ENCODE peak calls at places on chromosomes 1 and 21, in four cellular contexts. R is K562, X is HepG2, C is Panc1. J is an unnamed sample.

GRCh38 chr1:81165963-81166362 is 634.8 kb upstream of the ADGRL2 start:
- ATAC-seq in R (no peak), X (no peak), C (no peak), J (no peak)

GRCh38 chr1:63173161-63173560 is 149.2 kb upstream of the FOXD3 start:
- ATAC-seq in R (no peak), X (no peak), C (no peak), J (no peak)

GRCh38 chr1:34113362-34113761 is 51.7 kb downstream of the CSMD2 start:
- ATAC-seq in R (no peak), X (no peak), C (no peak), J (no peak)

GRCh38 chr1:19289244-19289643 is 674 bp upstream of the AKR7A3 start:
- ATAC-seq in R (no peak), X (no peak), C (no peak), J (no peak)

GRCh38 chr1:16152521-16153087 is 3.3 kb downstream of the EPHA2 start:
- ATAC-seq in R (no peak), X (no peak), C (no peak), J (no peak)

GRCh38 chr1:47664356-47664755 is 226.5 kb downstream of the FOXD2 start:
- ATAC-seq in R (no peak), X (no peak), C (no peak), J (no peak)

GRCh38 chr1:236455242-236455641 is 61.2 kb downstream of the EDARADD start:
- ATAC-seq in R (no peak), X (no peak), C (no peak), J (no peak)

GRCh38 chr1:1128454-1129139 is 12.7 kb upstream of the C1orf159 start:
- ATAC-seq in R (no peak), X (peak), C (no peak), J (no peak)

GRCh38 chr1:89698624-89699023 is 65.7 kb downstream of the LRRC8C start:
- ATAC-seq in R (no peak), X (no peak), C (no peak), J (no peak)

GRCh38 chr1:111795401-111795800 is 39.7 kb downstream of the DDX20 start:
- ATAC-seq in R (no peak), X (no peak), C (no peak), J (no peak)

GRCh38 chr1:109807822-109808680 is 44.3 kb upstream of the EPS8L3 start:
- ATAC-seq in R (no peak), X (peak), C (peak), J (no peak)

GRCh38 chr1:32485554-32486255 is 20.8 kb downstream of the ZBTB8B start:
- ATAC-seq in R (no peak), X (no peak), C (no peak), J (no peak)

GRCh38 chr1:243264718-243265117 is 8.9 kb downstream of the SDCCAG8 start:
- ATAC-seq in R (peak), X (no peak), C (no peak), J (peak)

GRCh38 chr21:45318556-45319341 is 31.1 kb upstream of the POFUT2 start:
- ATAC-seq in R (peak), X (peak), C (peak), J (peak)

GRCh38 chr1:32681501-32681900 is 21.1 kb downstream of the SYNC start:
- ATAC-seq in R (no peak), X (no peak), C (no peak), J (peak)

GRCh38 chr1:201896951-201897391 is 8.3 kb downstream of the SHISA4 start:
- ATAC-seq in R (no peak), X (no peak), C (no peak), J (peak)
- H3K27ac ChIP-seq in R (no peak), X (no peak), C (no peak), J (peak)

GRCh38 chr1:22039594-22040347 is 12.7 kb upstream of the CDC42 start:
- ATAC-seq in R (peak), X (peak), C (peak), J (peak)
- TF ChIP-seq POLR2AphosphoS5 in R (no peak), X (no peak), C (no peak), J (no peak)

DNA sequence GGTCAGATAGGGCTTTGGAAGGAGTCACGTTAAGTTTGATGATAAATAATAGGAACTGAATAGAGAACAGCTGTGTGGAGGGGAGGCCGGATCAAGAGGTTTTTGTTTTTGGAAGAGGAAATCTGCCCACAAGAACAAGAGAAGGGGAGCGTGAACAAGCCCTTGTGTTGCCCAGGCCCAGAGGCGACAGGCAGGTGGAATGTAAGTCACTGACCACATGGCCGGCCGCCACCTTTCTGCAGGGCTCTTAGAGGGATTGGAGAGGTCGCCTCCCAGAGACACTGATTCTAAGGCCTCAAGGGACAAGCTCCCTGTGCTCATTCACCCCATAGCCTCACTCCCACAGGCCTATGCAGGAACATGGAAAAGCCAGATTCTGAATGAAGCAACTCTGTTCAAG is 63.0 kb upstream of the PARP1 start:
- ATAC-seq in R (no peak), X (no peak), C (no peak), J (no peak)
- H3K27ac ChIP-seq in R (no peak), X (no peak), C (no peak), J (no peak)

DNA sequence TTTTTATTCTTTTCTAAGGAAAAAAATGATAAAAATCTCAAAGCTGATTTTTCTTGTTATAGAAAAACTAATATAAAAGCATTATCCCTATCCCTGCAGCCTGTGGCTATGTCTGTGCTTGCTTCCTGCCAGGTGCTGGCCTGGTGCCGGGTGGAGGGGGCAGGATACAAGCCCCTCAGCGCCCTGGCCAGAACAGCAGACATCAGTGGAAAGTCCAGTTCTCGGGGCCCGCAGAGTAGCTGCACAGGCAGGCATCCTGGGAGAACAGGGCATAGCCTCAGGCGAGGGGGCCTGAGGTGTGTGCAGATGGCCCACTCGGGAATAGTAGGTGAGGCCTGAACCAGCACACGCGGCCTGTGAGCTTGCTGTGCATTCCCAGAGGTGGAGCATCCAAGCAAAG is 23.4 kb downstream of the PODN start:
- ATAC-seq in R (no peak), X (no peak), C (no peak), J (no peak)
- TF ChIP-seq POLR2AphosphoS5 in R (no peak), X (no peak), C (no peak), J (no peak)

J was measured in gastroesophageal sphincter.